ENCODE peak calls at places on chromosomes 1 and 21, in six cellular contexts. G, P, I, S, C and X are unnamed samples.

GRCh38 chr1:26043765-26044164 is 2.2 kb downstream of the SLC30A2 start:
- DNase-seq in S (no peak), I (no peak), P (no peak), C (no peak), G (no peak), X (no peak)

GRCh38 chr1:1230656-1231399 is 973 bp downstream of the SDF4 start:
- DNase-seq in S (no peak), G (no peak), P (no peak), I (peak; percentile 81), C (no peak), X (no peak)

GRCh38 chr1:208201241-208201640 is 42.9 kb downstream of the PLXNA2 start:
- DNase-seq in P (no peak), I (peak; percentile 95), C (no peak), S (no peak), G (no peak), X (peak; percentile 27)

GRCh38 chr1:1211541-1212511 is 2.1 kb downstream of the TNFRSF4 start:
- DNase-seq in I (no peak), G (no peak), C (no peak), P (no peak), S (no peak), X (no peak)

GRCh38 chr1:201137579-201138310 is 10.8 kb upstream of the ASCL5 start:
- DNase-seq in C (no peak), S (no peak), I (peak; percentile 81), P (no peak), G (no peak), X (peak; percentile 46)

GRCh38 chr1:39266269-39266668 is 61.8 kb downstream of the MACF1 start:
- DNase-seq in G (no peak), I (peak; percentile 34), P (no peak), S (no peak), C (no peak), X (no peak)

GRCh38 chr1:3456449-3456963 is 2.0 kb downstream of the ARHGEF16 start:
- DNase-seq in C (no peak), G (no peak), S (no peak), I (no peak), P (no peak), X (no peak)

GRCh38 chr1:203765029-203765837 is at the start of gene LAX1:
- DNase-seq in I (no peak), P (peak; percentile 59), C (no peak), G (no peak), S (no peak), X (no peak)

GRCh38 chr1:202280595-202280994 is 61.1 kb downstream of the UBE2T start:
- DNase-seq in S (no peak), P (no peak), G (no peak), I (no peak), C (no peak), X (no peak)

GRCh38 chr1:25522240-25522639 is 21.2 kb upstream of the LDLRAP1 start:
- DNase-seq in P (no peak), I (no peak), G (no peak), S (no peak), C (peak; percentile 80), X (no peak)

GRCh38 chr1:184513966-184514365 is 127.1 kb downstream of the C1orf21 start:
- DNase-seq in S (no peak), I (peak; percentile 63), G (no peak), C (no peak), P (no peak), X (no peak)

GRCh38 chr21:45146801-45147200 is 72.4 kb downstream of the ADARB1 start:
- DNase-seq in C (no peak), S (no peak), I (no peak), P (no peak), G (no peak), X (no peak)

GRCh38 chr1:47598357-47598756 is 160.5 kb downstream of the FOXD2 start:
- DNase-seq in G (no peak), I (no peak), C (no peak), S (no peak), P (no peak), X (no peak)

GRCh38 chr1:93448292-93448982 is 519 bp downstream of the FNBP1L start:
- DNase-seq in P (no peak), C (peak; percentile 73), I (peak; percentile 20), S (peak; percentile 38), G (no peak), X (no peak)

GRCh38 chr1:57683037-57683928 is 259.4 kb upstream of the DAB1 start:
- DNase-seq in S (no peak), G (no peak), P (no peak), I (no peak), C (no peak), X (no peak)

GRCh38 chr1:208988811-208989222 is 594.7 kb upstream of the CAMK1G start:
- DNase-seq in I (peak; percentile 39), P (peak; percentile 0), G (no peak), S (no peak), C (peak; percentile 17), X (no peak)

GRCh38 chr21:35016517-35017188 is 32.4 kb downstream of the RUNX1 start:
- DNase-seq in P (no peak), G (no peak), S (no peak), C (no peak), I (no peak), X (no peak)

GRCh38 chr1:53562256-53562982 is 103.2 kb downstream of the DMRTB1 start:
- DNase-seq in C (no peak), S (no peak), P (peak; percentile 24), G (no peak), I (no peak), X (no peak)

GRCh38 chr1:11536573-11537379 is 57.8 kb downstream of the DISP3 start:
- DNase-seq in S (no peak), G (no peak), P (no peak), I (no peak), C (no peak), X (no peak)

GRCh38 chr1:116962976-116963639 is 38.5 kb upstream of the CD101 start:
- DNase-seq in P (no peak), S (no peak), I (no peak), C (no peak), G (no peak), X (no peak)

GRCh38 chr1:85078903-85079302 is 30.6 kb upstream of the MCOLN3 start:
- DNase-seq in C (no peak), S (no peak), G (no peak), P (no peak), I (peak; percentile 42), X (no peak)

GRCh38 chr21:32921632-32922230 is 104.0 kb upstream of the OLIG2 start:
- DNase-seq in I (peak; percentile 21), S (no peak), C (no peak), G (no peak), P (peak; percentile 59), X (no peak)

GRCh38 chr1:228101994-228102790 is 933 bp downstream of the C1orf35 start:
- DNase-seq in P (peak; percentile 45), G (no peak), C (peak; percentile 49), S (no peak), I (peak; percentile 28), X (no peak)

GRCh38 chr1:89953072-89953626 is 41.8 kb upstream of the ZNF326 start:
- DNase-seq in G (no peak), P (peak; percentile 14), S (no peak), C (peak; percentile 33), I (peak; percentile 91), X (no peak)

GRCh38 chr1:243313635-243314536 is 58.0 kb downstream of the SDCCAG8 start:
- DNase-seq in P (no peak), C (no peak), G (no peak), I (no peak), S (no peak), X (no peak)

GRCh38 chr21:26966360-26966977 is 419 bp downstream of the ADAMTS5 start:
- DNase-seq in P (no peak), S (no peak), G (no peak), C (no peak), I (peak; percentile 17), X (no peak)

GRCh38 chr21:27017251-27017650 is 50.4 kb upstream of the ADAMTS5 start:
- DNase-seq in C (no peak), I (no peak), G (no peak), P (no peak), S (no peak), X (no peak)

GRCh38 chr1:33866286-33866685 is 2.4 kb downstream of the HMGB4 start:
- DNase-seq in P (no peak), C (no peak), G (no peak), I (no peak), S (no peak), X (no peak)

GRCh38 chr1:172914517-172915144 is 136.1 kb downstream of the TNFSF18 start:
- DNase-seq in C (no peak), P (no peak), G (no peak), S (no peak), I (peak; percentile 76), X (no peak)